ENCODE peak calls at places on chromosome 11, in eight cellular contexts. I is cardiac muscle cell; U is Panc1; F is BJ; X is CD8-positive, alpha-beta memory T cell; K is Peyer's patch; J is heart right ventricle; H is Caco-2. D is an unnamed sample.

GRCh38 chr11:74777877-74778276 is 29.2 kb downstream of the RNF169 start:
- DNase-seq in J (no peak), U (no peak), F (no peak), K (no peak), H (no peak), I (no peak), X (no peak), D (no peak)

GRCh38 chr11:27933992-27934829 is 173.7 kb downstream of the KIF18A start:
- DNase-seq in J (no peak), U (no peak), K (no peak), F (peak), I (no peak), X (no peak), H (no peak), D (peak)

GRCh38 chr11:15258433-15259350 is 144.0 kb downstream of the INSC start:
- DNase-seq in J (no peak), I (peak), F (no peak), U (no peak), K (no peak), H (peak), X (no peak), D (peak)

GRCh38 chr11:88231894-88232482 is 56.7 kb upstream of the RAB38 start:
- DNase-seq in I (peak), U (peak), J (no peak), F (no peak), H (peak), K (no peak), X (peak), D (peak)

GRCh38 chr11:13329670-13330401 is 52.2 kb downstream of the BMAL1 start:
- DNase-seq in U (no peak), K (no peak), H (no peak), X (no peak), F (no peak), J (peak), I (peak), D (no peak)

GRCh38 chr11:69010964-69011623 is 2.0 kb downstream of the MRGPRF start:
- DNase-seq in X (peak), K (no peak), F (no peak), H (no peak), U (no peak), I (peak), J (peak), D (peak)

GRCh38 chr11:27699926-27700350 is 317 bp downstream of the BDNF start:
- DNase-seq in K (no peak), U (no peak), I (no peak), F (no peak), H (peak), X (no peak), J (no peak), D (no peak)

GRCh38 chr11:114073506-114074381 is 14.2 kb downstream of the ZBTB16 start:
- DNase-seq in K (no peak), F (no peak), I (no peak), H (no peak), U (no peak), X (peak), J (no peak), D (no peak)

GRCh38 chr11:122661182-122661945 is 5.8 kb downstream of the UBASH3B start:
- DNase-seq in J (no peak), K (no peak), U (no peak), I (no peak), X (no peak), F (peak), H (peak), D (no peak)

DNA sequence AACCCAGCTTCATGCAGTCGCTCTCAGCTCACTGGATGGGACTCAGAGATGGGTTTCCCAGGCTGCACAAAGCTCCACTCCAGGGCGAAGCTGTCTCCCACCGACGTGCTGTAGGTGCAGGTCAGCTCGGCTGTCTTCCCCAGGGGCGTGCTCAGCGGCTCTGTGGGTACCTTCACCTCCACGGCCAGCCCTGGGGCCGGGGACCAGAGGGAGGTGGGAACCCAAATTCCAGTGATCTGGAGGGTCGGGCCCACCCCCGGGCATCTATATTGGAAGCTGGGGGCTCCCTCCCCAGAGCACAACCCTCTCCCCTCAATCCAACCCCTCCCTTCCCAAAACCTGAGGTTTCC is 689 bp downstream of the VSIG2 start:
- DNase-seq in X (no peak), I (no peak), J (no peak), F (no peak), K (no peak), U (no peak), H (no peak), D (no peak)
- H3K4me3 ChIP-seq in X (no peak), I (no peak), J (no peak), F (no peak), K (no peak), U (no peak), H (no peak), D (no peak)

GRCh38 chr11:2700415-2701211 is 819 bp upstream of the KCNQ1OT1 start:
- DNase-seq in H (peak), U (no peak), X (no peak), J (peak), F (no peak), K (peak), I (peak), D (no peak)
- H3K4me3 ChIP-seq in H (peak), U (peak), X (peak), J (peak), F (peak), K (peak), I (peak), D (peak)

DNA sequence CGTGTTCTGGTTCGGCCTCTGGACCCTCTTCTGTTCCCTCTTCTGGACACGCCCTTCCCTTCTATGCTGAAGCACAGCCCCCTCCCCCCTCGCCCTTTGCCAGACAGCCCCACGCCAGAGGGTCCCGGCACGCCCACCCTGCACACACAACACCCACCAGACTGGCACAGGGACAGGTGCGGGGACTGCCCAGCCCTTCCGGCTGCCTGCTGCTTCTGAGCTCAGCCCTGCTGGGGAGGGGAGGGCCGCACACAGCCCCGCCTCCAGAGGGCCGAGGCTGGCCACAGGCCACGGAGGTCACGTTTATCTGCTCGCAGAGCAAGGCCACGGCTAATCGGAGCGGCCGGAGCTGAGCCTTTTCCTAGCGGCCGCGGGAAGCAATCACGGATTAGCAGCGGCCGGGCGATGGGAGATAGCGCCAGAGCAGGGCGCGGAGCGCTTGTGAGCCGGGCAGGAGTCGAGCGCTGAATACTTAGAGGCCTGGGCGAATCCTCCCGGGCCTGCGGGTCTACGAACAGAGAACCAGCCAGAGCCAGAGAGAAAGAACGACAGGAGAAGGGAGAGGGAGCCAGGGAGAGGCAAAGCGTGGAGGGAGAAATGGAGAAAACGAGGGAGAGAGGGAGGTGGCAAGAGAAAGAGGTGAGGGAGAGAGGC is 21.5 kb downstream of the OTUB1 start:
- DNase-seq in J (peak), F (no peak), I (peak), U (no peak), K (no peak), H (no peak), X (no peak), D (no peak)
- H3K4me3 ChIP-seq in J (peak), F (peak), I (no peak), U (peak), K (peak), H (no peak), X (no peak), D (peak)

GRCh38 chr11:102318469-102318868 is 1.2 kb downstream of the BIRC3 start:
- DNase-seq in H (no peak), F (no peak), I (no peak), J (no peak), X (peak), U (no peak), K (peak), D (peak)
- H3K4me3 ChIP-seq in H (no peak), F (no peak), I (no peak), J (no peak), X (peak), U (peak), K (peak), D (no peak)

GRCh38 chr11:121418625-121419114 is 33.4 kb upstream of the SORL1 start:
- DNase-seq in K (no peak), X (peak), U (no peak), H (no peak), F (no peak), J (peak), I (no peak), D (no peak)

GRCh38 chr11:121414141-121414918 is 37.8 kb upstream of the SORL1 start:
- DNase-seq in F (no peak), I (no peak), U (no peak), J (no peak), K (no peak), X (no peak), H (no peak), D (no peak)

GRCh38 chr11:121415861-121416260 is 36.3 kb upstream of the SORL1 start:
- DNase-seq in F (no peak), H (no peak), X (no peak), J (no peak), U (no peak), I (no peak), K (no peak), D (no peak)

GRCh38 chr11:121417607-121418006 is 34.5 kb upstream of the SORL1 start:
- DNase-seq in U (no peak), K (no peak), J (no peak), F (no peak), X (no peak), I (no peak), H (no peak), D (no peak)

GRCh38 chr11:121416909-121417567 is 35.1 kb upstream of the SORL1 start:
- DNase-seq in F (peak), X (peak), U (no peak), I (no peak), H (no peak), K (peak), J (peak), D (peak)
- H3K4me3 ChIP-seq in F (no peak), X (peak), U (no peak), I (no peak), H (no peak), K (no peak), J (no peak), D (no peak)